ENCODE peak calls at places on chromosomes 2 and 18, in four cellular contexts. A, N, R and M are unnamed samples.

GRCh38 chr2:215626812-215627281 is 191.0 kb upstream of the FN1 start:
- DNase-seq in R (no peak), A (no peak), N (no peak), M (no peak)

GRCh38 chr2:204913854-204914464 is 368.7 kb downstream of the PARD3B start:
- DNase-seq in N (no peak), R (no peak), A (no peak), M (no peak)

GRCh38 chr2:36277146-36277808 is 78.3 kb upstream of the CRIM1 start:
- DNase-seq in R (no peak), A (no peak), N (peak), M (peak)

GRCh38 chr2:157932480-157933205 is 56.5 kb upstream of the ACVR1 start:
- DNase-seq in N (no peak), A (no peak), R (no peak), M (no peak)

GRCh38 chr2:16683576-16683975 is 17.9 kb upstream of the CYRIA start:
- DNase-seq in N (no peak), A (no peak), R (no peak), M (no peak)

GRCh38 chr18:55510809-55511208 is 77.2 kb downstream of the TCF4 start:
- DNase-seq in N (peak), A (no peak), R (no peak), M (peak)

GRCh38 chr2:156982615-156983014 is 274.9 kb upstream of the GALNT5 start:
- DNase-seq in R (no peak), A (no peak), N (no peak), M (no peak)

GRCh38 chr2:199862779-199863178 is 11.8 kb upstream of the FTCDNL1 start:
- DNase-seq in R (no peak), A (no peak), N (no peak), M (no peak)

GRCh38 chr2:168465594-168465993 is 9.5 kb downstream of the CERS6 start:
- DNase-seq in R (no peak), A (peak), N (no peak), M (no peak)

GRCh38 chr2:96247009-96247408 is 18.8 kb downstream of the TMEM127 start:
- DNase-seq in A (no peak), R (no peak), N (no peak), M (no peak)

GRCh38 chr2:44553456-44553855 is 191.7 kb downstream of the CAMKMT start:
- DNase-seq in A (no peak), R (no peak), N (peak), M (no peak)

GRCh38 chr2:211823886-211824479 is 714.6 kb downstream of the ERBB4 start:
- DNase-seq in A (no peak), N (no peak), R (no peak), M (no peak)

GRCh38 chr2:150133623-150134022 is 353.8 kb downstream of the RND3 start:
- DNase-seq in A (peak), N (peak), R (no peak), M (peak)

GRCh38 chr2:69490486-69490885 is 53.3 kb upstream of the NFU1 start:
- DNase-seq in A (peak), N (no peak), R (no peak), M (no peak)

GRCh38 chr2:24958411-24958935 is 13.3 kb downstream of the DNAJC27 start:
- DNase-seq in R (no peak), N (no peak), A (no peak), M (no peak)

GRCh38 chr2:8605350-8606065 is 76.3 kb upstream of the ID2 start:
- DNase-seq in N (peak), R (no peak), A (no peak), M (no peak)

GRCh38 chr2:133809485-133809884 is 241.2 kb upstream of the NCKAP5 start:
- DNase-seq in R (no peak), A (no peak), N (no peak), M (no peak)

GRCh38 chr2:63676135-63676534 is 87.4 kb downstream of the MDH1 start:
- DNase-seq in R (no peak), N (no peak), A (peak), M (no peak)

GRCh38 chr2:216375288-216375687 is 3.0 kb upstream of the MARCHF4 start:
- DNase-seq in A (no peak), R (no peak), N (no peak), M (no peak)

GRCh38 chr2:11829324-11829946 is 83.0 kb downstream of the LPIN1 start:
- DNase-seq in A (peak), N (peak), R (peak), M (no peak)

GRCh38 chr2:84493494-84493893 is 22.8 kb upstream of the DNAH6 start:
- DNase-seq in A (no peak), N (peak), R (no peak), M (peak)

GRCh38 chr2:118185210-118186109 is 97.2 kb downstream of the INSIG2 start:
- DNase-seq in A (peak), R (peak), N (peak), M (no peak)

GRCh38 chr2:166417669-166418068 is 41.9 kb upstream of the SCN9A start:
- DNase-seq in A (peak), N (peak), R (no peak), M (no peak)

GRCh38 chr2:165357758-165358157 is 111.7 kb upstream of the CSRNP3 start:
- DNase-seq in R (no peak), A (peak), N (peak), M (peak)

GRCh38 chr2:20633794-20634259 is 17.1 kb downstream of the HS1BP3 start:
- DNase-seq in A (no peak), N (no peak), R (no peak), M (no peak)

GRCh38 chr18:21682276-21683051 is 22.1 kb downstream of the ABHD3 start:
- DNase-seq in N (no peak), R (no peak), A (peak), M (peak)

GRCh38 chr2:62347563-62348270 is 151.8 kb downstream of the B3GNT2 start:
- DNase-seq in N (no peak), R (no peak), A (peak), M (no peak)

GRCh38 chr2:152864601-152865000 is 146.2 kb downstream of the ARL6IP6 start:
- DNase-seq in R (no peak), A (no peak), N (no peak), M (no peak)

GRCh38 chr2:151657667-151658076 is 76.6 kb downstream of the NEB start:
- DNase-seq in N (no peak), R (no peak), A (no peak), M (no peak)

GRCh38 chr18:3219621-3220335 is at the start of gene MYOM1:
- DNase-seq in R (peak), N (no peak), A (no peak), M (no peak)

GRCh38 chr2:120303177-120303576 is 42.8 kb upstream of the INHBB start:
- DNase-seq in R (no peak), A (no peak), N (no peak), M (no peak)

GRCh38 chr2:199461455-199462166 is 3.9 kb upstream of the SATB2 start:
- DNase-seq in N (no peak), R (no peak), A (no peak), M (no peak)

GRCh38 chr2:170554278-170554955 is 160.7 kb upstream of the SP5 start:
- DNase-seq in N (peak), A (no peak), R (no peak), M (peak)

GRCh38 chr2:230864605-230865323 is at the start of gene ITM2C:
- DNase-seq in R (peak), A (peak), N (peak), M (no peak)

GRCh38 chr2:214742119-214742518 is 67.4 kb downstream of the BARD1 start:
- DNase-seq in N (no peak), R (no peak), A (peak), M (no peak)

GRCh38 chr2:13546131-13546530 is 829.4 kb downstream of the TRIB2 start:
- DNase-seq in N (no peak), R (no peak), A (no peak), M (no peak)

GRCh38 chr2:203062126-203062525 is 47.5 kb downstream of the NBEAL1 start:
- DNase-seq in R (no peak), N (no peak), A (no peak), M (no peak)

GRCh38 chr2:236783417-236784020 is 213.9 kb downstream of the ACKR3 start:
- DNase-seq in N (no peak), R (no peak), A (no peak), M (no peak)
- H3K4me3 ChIP-seq in N (no peak), R (no peak), A (no peak), M (no peak)

DNA sequence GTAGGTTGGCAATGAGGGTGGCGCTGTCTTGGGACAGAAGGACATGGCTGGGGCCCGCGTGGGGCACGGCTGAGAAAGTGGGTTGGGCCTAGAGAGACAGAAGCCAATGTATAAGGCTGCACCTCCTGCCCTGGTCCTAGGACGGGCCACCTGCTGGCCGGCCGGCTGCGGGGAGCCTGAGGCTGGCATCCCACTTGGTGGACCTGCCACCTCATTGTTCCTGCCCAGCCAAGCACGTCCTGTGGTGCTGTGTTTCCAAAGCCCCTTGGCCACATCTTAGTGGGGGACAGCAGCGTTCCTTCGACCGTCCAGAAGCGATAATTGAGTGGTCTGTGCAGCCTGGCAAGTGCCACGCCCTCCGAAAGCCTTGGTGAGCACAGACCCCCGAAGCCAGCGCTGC is 223.9 kb downstream of the LDLRAD4 start:
- DNase-seq in N (no peak), A (no peak), R (no peak), M (no peak)
- TF ChIP-seq CTCF in N (no peak), A (no peak), R (no peak), M (no peak)

DNA sequence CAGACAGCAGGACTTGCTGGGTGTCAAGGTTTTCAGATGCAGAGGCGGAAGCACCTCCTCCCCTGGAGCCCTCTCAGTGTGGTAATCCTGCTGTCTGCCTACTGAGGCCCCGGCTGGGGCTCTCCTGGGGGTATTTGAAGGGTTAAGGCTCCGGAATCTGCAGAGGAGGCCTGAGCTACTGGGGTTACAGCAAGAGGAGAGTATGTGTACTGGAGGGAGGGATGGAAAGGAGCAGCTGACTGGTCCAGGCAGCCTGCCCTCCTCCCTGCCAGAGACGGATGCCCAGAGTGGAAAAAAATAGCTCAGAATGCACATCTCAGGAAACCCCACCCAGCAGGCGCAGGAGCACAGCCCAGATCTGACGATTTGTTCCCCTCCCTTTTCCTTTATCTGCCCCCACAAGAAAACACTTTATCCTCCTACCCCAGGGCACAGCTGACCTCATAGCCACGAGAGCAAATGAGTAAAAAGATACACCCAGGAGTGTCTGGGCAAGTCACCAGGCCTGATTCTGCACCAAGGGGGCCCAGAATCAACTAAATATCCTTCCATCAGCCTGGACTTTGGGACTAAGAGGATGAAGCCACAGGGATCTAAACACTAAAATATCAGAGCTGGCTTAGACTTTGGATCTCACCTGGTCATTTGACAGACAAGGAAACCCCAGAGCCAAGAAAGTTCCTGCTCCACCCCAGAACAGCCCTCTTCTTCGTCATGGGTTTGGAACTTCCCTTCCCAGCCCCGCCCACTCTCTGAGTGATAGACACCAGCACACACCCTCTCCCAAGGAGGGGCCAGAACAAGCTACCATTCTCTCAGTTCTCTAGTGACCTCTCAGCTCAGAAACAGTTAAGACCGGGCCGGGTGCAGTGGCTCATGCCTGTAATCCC is 5.5 kb downstream of the TMBIM1 start:
- DNase-seq in A (peak), R (peak), N (peak), M (peak)
- H3K4me3 ChIP-seq in A (peak), R (no peak), N (peak), M (peak)

GRCh38 chr2:9738718-9739496 is 104.4 kb upstream of the TAF1B start:
- DNase-seq in N (no peak), R (no peak), A (peak), M (no peak)

GRCh38 chr2:9735335-9735734 is 104.5 kb upstream of the YWHAQ start:
- DNase-seq in A (no peak), R (no peak), N (no peak), M (no peak)

GRCh38 chr2:9738062-9738717 is 105.1 kb upstream of the TAF1B start:
- DNase-seq in A (no peak), R (no peak), N (no peak), M (no peak)

GRCh38 chr2:9736008-9736407 is 105.2 kb upstream of the YWHAQ start:
- DNase-seq in R (no peak), N (no peak), A (no peak), M (no peak)

GRCh38 chr2:9737053-9737875 is 106.0 kb upstream of the TAF1B start:
- DNase-seq in A (peak), R (no peak), N (no peak), M (no peak)
- TF ChIP-seq CTCF in A (peak), R (peak), N (peak), M (peak)

DNA sequence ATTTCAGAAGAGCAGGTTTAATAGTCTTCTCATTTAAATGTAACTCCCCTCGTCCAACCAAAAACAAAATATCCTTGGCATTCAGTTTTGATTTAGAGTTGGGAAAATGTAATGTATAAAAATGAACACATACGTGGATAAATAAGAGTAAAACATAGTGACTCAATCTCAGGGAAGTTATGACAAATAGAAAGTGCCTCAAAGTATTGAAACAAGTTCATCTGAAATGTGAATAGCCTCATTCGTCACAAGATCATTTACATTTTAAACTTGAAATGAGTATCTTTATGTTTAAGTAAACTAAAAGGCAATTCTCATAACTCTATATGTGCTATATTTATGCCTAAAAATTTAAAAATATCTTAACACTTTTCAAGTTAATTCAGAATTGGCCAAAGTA is 122.2 kb upstream of the SMAD7 start:
- DNase-seq in N (no peak), R (no peak), A (no peak), M (no peak)
- H3K4me3 ChIP-seq in N (no peak), R (no peak), A (no peak), M (no peak)

GRCh38 chr2:109087055-109087663 is 41.8 kb upstream of the SH3RF3 start:
- DNase-seq in A (no peak), N (no peak), R (no peak), M (no peak)

GRCh38 chr2:109083771-109084170 is 45.2 kb upstream of the SH3RF3 start:
- DNase-seq in R (no peak), N (no peak), A (no peak), M (no peak)

GRCh38 chr2:109084341-109084740 is 44.7 kb upstream of the SH3RF3 start:
- DNase-seq in A (no peak), R (no peak), N (no peak), M (no peak)

GRCh38 chr2:109086743-109087020 is 42.3 kb upstream of the SH3RF3 start:
- DNase-seq in N (no peak), A (no peak), R (no peak), M (no peak)

DNA sequence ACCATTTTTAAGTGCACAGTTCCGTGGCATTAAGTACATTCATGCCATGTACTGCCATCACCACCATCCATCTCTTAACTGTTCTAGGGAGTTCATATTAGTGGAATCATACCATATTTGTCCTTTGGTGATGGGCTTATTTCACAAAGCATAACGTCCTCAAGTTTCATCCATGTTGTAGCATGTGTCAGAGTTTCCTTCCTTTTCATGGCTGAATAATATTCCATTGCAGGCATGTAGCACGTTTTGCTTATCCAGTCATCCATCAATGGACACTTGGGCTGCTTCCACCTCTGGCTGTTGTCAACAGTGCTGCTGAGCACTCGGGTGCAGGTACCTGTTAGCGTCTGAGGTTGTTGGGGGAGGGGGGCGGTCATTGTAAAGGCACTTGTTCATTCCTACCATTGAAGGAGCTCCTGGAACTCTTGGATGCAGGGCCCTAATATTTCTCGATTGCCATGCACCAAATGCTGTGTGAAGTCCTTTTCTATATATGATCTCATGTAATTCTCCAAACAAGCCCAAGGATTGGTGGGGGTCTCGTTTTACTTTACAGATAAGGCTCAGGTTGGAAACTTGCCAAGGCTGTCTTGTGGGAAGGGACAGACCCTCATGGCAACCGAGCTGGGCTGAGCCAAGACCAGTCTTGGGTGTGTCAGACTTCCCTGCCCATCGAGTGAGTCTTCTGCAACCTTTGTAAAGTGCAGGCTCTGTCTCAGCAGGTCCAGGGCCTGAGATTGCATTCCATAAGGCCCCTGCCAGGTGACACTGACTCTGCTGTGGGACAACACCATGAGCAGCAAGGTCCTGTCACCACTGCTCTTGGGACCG is 42.9 kb upstream of the SH3RF3 start:
- DNase-seq in R (no peak), N (no peak), A (no peak), M (no peak)
- TF ChIP-seq CTCF in R (no peak), N (no peak), A (no peak), M (no peak)